ENCODE peak calls at places on chromosomes 5 and 9, in seven cellular contexts. F is uterus, Q is mesendoderm, L is thyroid gland, K is right atrium auricular region, S is cardiac muscle cell, Z is Peyer's patch. H is an unnamed sample.

GRCh38 chr5:127938746-127939145 is 144.8 kb upstream of the SLC12A2 start:
- DNase-seq in F (no peak), Q (no peak), L (no peak), K (no peak), S (no peak), Z (no peak), H (no peak)

GRCh38 chr9:72312563-72312962 is 52.4 kb downstream of the ZFAND5 start:
- DNase-seq in F (no peak), Q (no peak), L (no peak), K (no peak), S (no peak), Z (no peak), H (no peak)

GRCh38 chr9:134341306-134341705 is 15.1 kb downstream of the RXRA start:
- DNase-seq in F (no peak), Q (no peak), L (peak; percentile 40), K (no peak), S (no peak), Z (peak; percentile 78), H (peak; percentile 63)

GRCh38 chr5:173823721-173824567 is 64.2 kb upstream of the CPEB4 start:
- DNase-seq in F (no peak), Q (peak; percentile 82), L (peak; percentile 78), K (no peak), S (no peak), Z (no peak), H (no peak)

GRCh38 chr5:151082976-151083651 is 2.3 kb upstream of the TNIP1 start:
- DNase-seq in F (no peak), Q (no peak), L (peak; percentile 74), K (no peak), S (no peak), Z (peak; percentile 75), H (no peak)

GRCh38 chr5:541888-542692 is 17.8 kb upstream of the SLC9A3 start:
- DNase-seq in F (no peak), Q (no peak), L (no peak), K (no peak), S (no peak), Z (peak; percentile 48), H (peak; percentile 8)

GRCh38 chr5:125198270-125198974 is 452.0 kb upstream of the ZNF608 start:
- DNase-seq in F (peak; percentile 76), Q (no peak), L (peak; percentile 88), K (peak; percentile 85), S (peak; percentile 98), Z (no peak), H (peak; percentile 89)

GRCh38 chr9:94140791-94141790 is 56.8 kb downstream of the PTPDC1 start:
- DNase-seq in F (no peak), Q (peak; percentile 32), L (no peak), K (no peak), S (no peak), Z (no peak), H (no peak)

GRCh38 chr5:83577036-83577636 is 105.6 kb downstream of the VCAN start:
- DNase-seq in F (no peak), Q (peak; percentile 54), L (no peak), K (no peak), S (no peak), Z (no peak), H (no peak)

GRCh38 chr5:9733456-9733855 is 103.3 kb upstream of the TAS2R1 start:
- DNase-seq in F (no peak), Q (no peak), L (no peak), K (no peak), S (no peak), Z (no peak), H (no peak)

GRCh38 chr9:15764131-15764530 is 211.3 kb downstream of the CCDC171 start:
- DNase-seq in F (no peak), Q (no peak), L (no peak), K (no peak), S (no peak), Z (no peak), H (no peak)

GRCh38 chr5:141874262-141874964 is 3.8 kb downstream of the PCDH1 start:
- DNase-seq in F (peak; percentile 14), Q (no peak), L (no peak), K (no peak), S (no peak), Z (peak; percentile 87), H (peak; percentile 46)

GRCh38 chr5:172173771-172174170 is 14.3 kb downstream of the STK10 start:
- DNase-seq in F (no peak), Q (no peak), L (no peak), K (no peak), S (no peak), Z (no peak), H (no peak)

GRCh38 chr5:141211-141610 is 49.2 kb downstream of the PLEKHG4B start:
- DNase-seq in F (no peak), Q (no peak), L (no peak), K (no peak), S (no peak), Z (no peak), H (no peak)

GRCh38 chr5:150113047-150113744 is 26.8 kb upstream of the CSF1R start:
- DNase-seq in F (no peak), Q (peak; percentile 75), L (no peak), K (peak; percentile 63), S (no peak), Z (peak; percentile 48), H (no peak)

GRCh38 chr9:15834541-15834940 is 281.7 kb downstream of the CCDC171 start:
- DNase-seq in F (no peak), Q (no peak), L (no peak), K (no peak), S (peak; percentile 35), Z (no peak), H (no peak)

GRCh38 chr5:66595877-66596790 is at the start of gene MAST4:
- DNase-seq in F (peak; percentile 91), Q (peak; percentile 95), L (peak; percentile 90), K (peak; percentile 82), S (peak; percentile 92), Z (peak; percentile 88), H (peak; percentile 93)
- H3K4me3 ChIP-seq in F (peak within 1 kb of the TSS; percentile 76), Q (peak within 1 kb of the TSS; percentile 47), L (peak within 1 kb of the TSS; percentile 49), K (peak within 1 kb of the TSS; percentile 70), S (peak within 1 kb of the TSS; percentile 59), Z (peak within 1 kb of the TSS; percentile 60), H (peak within 1 kb of the TSS; percentile 63)

DNA sequence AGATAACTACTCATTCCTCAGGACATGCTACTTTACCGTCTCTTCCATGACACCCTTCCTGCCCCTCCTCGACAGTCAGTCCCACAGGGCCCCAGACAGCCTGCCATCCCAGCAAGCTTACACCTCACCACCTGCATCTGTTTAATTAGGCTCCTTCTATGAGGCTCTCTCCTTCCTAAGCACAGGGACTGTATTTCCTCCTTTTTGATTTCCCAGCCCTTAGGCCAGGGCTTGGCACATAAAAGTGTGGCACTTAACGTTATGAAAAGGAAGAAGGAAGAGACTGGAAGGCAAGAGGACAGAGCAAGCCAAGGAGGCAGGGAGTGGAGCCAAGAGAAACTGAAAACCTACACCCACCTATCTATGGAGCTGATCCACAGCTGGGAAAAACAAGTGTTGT is 146.8 kb downstream of the SIL1 start:
- DNase-seq in F (no peak), Q (no peak), L (no peak), K (no peak), S (no peak), Z (no peak), H (no peak)
- H3K27ac ChIP-seq in F (peak overlapping the region; percentile 42), Q (no peak overlapping the region), L (no peak overlapping the region), K (no peak overlapping the region), S (no peak overlapping the region), Z (no peak overlapping the region), H (no peak overlapping the region)

DNA sequence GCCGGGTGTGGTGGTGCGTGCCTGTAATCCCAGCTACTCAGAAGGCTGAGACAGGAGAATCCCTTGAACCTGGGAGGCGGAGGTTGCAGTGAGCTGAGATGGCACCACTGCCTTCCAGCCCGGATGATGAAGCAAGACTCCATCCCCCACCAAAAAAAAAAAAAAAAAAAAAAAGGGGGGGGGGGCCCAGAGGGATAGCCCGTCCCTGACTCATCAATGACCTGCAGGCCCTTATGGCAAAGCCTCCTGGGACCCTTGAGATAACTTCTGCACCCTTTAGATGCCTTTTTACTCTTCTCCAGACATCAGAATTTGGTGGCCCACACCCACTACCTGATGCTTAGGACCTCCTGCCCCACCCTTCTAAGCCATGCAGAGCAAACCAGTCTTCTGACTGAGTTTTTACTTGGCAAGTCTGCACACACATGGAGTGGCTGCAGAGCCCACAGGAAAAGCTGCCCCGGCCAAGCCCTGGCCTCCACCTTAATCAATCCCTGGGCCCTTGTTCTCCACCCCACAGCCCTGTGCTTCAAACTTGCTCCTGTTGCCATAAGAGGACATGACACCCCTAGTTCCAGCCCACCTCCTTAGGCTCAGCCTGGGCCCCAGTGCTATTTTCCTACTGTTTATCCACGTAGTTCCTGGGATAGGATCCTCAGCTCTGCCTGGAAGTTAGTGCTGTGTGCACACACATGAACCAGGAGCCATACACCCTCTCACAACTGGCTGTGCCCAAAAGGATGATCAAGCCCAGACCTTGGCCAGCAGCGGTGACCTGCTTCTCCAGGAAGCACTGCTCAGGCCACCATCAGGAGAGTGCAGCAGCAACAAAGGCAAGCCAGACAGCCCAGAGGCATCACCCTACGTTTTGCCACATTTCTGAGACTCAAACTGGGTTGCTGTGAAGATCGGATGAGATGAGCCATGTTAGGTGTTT is 5.1 kb downstream of the MGAT1 start:
- DNase-seq in F (no peak), Q (no peak), L (no peak), K (no peak), S (no peak), Z (no peak), H (no peak)
- H3K4me1 ChIP-seq in F (peaks cover 4% of the 10 kb centered on the region), Q (peaks cover 3% of the 10 kb centered on the region), L (peaks cover 44% of the 10 kb centered on the region), K (peaks cover 70% of the 10 kb centered on the region), S (peaks cover 13% of the 10 kb centered on the region), Z (peaks cover 24% of the 10 kb centered on the region), H (peaks cover 69% of the 10 kb centered on the region)

GRCh38 chr9:2837915-2838314 is 6.0 kb downstream of the PUM3 start:
- DNase-seq in F (no peak), Q (no peak), L (no peak), K (no peak), S (no peak), Z (no peak), H (no peak)

GRCh38 chr9:2838984-2839367 is 4.9 kb downstream of the PUM3 start:
- DNase-seq in F (no peak), Q (no peak), L (no peak), K (no peak), S (no peak), Z (no peak), H (no peak)

GRCh38 chr9:2833096-2833495 is 10.8 kb downstream of the PUM3 start:
- DNase-seq in F (no peak), Q (no peak), L (no peak), K (no peak), S (no peak), Z (no peak), H (no peak)

DNA sequence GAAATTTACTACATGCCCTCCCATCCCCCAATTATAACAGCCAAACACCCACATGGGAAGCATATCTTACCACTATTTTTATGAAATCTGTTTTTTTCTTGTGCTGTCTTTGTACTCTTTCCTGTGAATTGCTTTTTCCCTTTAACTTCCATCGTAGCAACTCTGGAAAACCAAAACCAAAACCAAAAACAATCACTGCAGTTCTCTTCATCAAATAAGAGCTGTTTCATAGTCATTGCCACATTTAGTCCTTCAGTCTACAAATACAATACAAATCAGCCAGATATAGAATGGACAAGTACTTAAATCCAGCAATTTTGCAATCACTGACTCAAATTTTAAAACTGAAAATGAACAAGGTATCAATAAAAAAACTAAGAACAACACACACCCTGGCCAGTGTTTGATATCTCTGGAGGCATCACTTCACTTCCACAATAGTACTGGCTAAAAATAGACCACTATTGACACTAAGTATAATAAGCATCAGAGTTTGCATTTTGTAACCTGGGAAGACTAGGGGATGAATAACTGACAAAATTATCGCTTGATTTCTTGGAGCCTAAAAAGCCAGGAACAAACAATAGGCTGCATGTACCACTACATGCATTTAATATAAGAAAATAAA is 5.4 kb downstream of the PUM3 start:
- DNase-seq in F (no peak), Q (no peak), L (no peak), K (no peak), S (no peak), Z (no peak), H (no peak)
- H3K4me3 ChIP-seq in F (peak overlapping the region; percentile 2), Q (no peak overlapping the region), L (no peak overlapping the region), K (peak overlapping the region; percentile 22), S (no peak overlapping the region), Z (peak overlapping the region; percentile 5), H (peak overlapping the region; percentile 34)